ENCODE peak calls at places on chromosome 7, in six cellular contexts. One of them, this sample, is unnamed.

GRCh38 chr7:51304729-51305128 is 11.9 kb downstream of the COBL start:
- DNase-seq in posterior vena cava: no peak
- DNase-seq in hypothalamus: no peak
- DNase-seq in mesendoderm: peak; percentile 73
- DNase-seq in tibial artery: no peak
- DNase-seq in neuronal stem cell: no peak
- DNase-seq in this sample: no peak

GRCh38 chr7:151863386-151864079 is 13.4 kb downstream of the PRKAG2 start:
- DNase-seq in hypothalamus: no peak
- DNase-seq in posterior vena cava: peak; percentile 18
- DNase-seq in mesendoderm: peak; percentile 84
- DNase-seq in tibial artery: no peak
- DNase-seq in neuronal stem cell: no peak
- DNase-seq in this sample: no peak

GRCh38 chr7:877312-878232 is 1.2 kb downstream of the GET4 start:
- DNase-seq in neuronal stem cell: no peak
- DNase-seq in posterior vena cava: no peak
- DNase-seq in mesendoderm: peak; percentile 44
- DNase-seq in hypothalamus: no peak
- DNase-seq in tibial artery: no peak
- DNase-seq in this sample: peak; percentile 89

GRCh38 chr7:135930565-135931423 is 46.4 kb downstream of the MTPN start:
- DNase-seq in mesendoderm: peak; percentile 80
- DNase-seq in tibial artery: no peak
- DNase-seq in hypothalamus: no peak
- DNase-seq in posterior vena cava: no peak
- DNase-seq in neuronal stem cell: no peak
- DNase-seq in this sample: no peak

GRCh38 chr7:155685070-155685790 is 40.8 kb downstream of the RBM33 start:
- DNase-seq in tibial artery: no peak
- DNase-seq in neuronal stem cell: no peak
- DNase-seq in hypothalamus: no peak
- DNase-seq in posterior vena cava: no peak
- DNase-seq in mesendoderm: no peak
- DNase-seq in this sample: no peak

GRCh38 chr7:48088559-48089414 is at the start of gene UPP1:
- DNase-seq in mesendoderm: peak; percentile 97
- DNase-seq in tibial artery: peak; percentile 96
- DNase-seq in posterior vena cava: peak; percentile 98
- DNase-seq in hypothalamus: peak; percentile 76
- DNase-seq in neuronal stem cell: peak; percentile 79
- DNase-seq in this sample: peak; percentile 95

GRCh38 chr7:44108768-44109750 is 4.9 kb downstream of the AEBP1 start:
- DNase-seq in posterior vena cava: peak; percentile 80
- DNase-seq in mesendoderm: no peak
- DNase-seq in hypothalamus: no peak
- DNase-seq in neuronal stem cell: no peak
- DNase-seq in tibial artery: no peak
- DNase-seq in this sample: no peak

GRCh38 chr7:139023076-139023475 is 12.8 kb downstream of the ZC3HAV1L start:
- DNase-seq in posterior vena cava: no peak
- DNase-seq in mesendoderm: no peak
- DNase-seq in tibial artery: no peak
- DNase-seq in hypothalamus: no peak
- DNase-seq in neuronal stem cell: no peak
- DNase-seq in this sample: no peak

GRCh38 chr7:90579181-90579688 is 16.9 kb upstream of the CDK14 start:
- DNase-seq in neuronal stem cell: no peak
- DNase-seq in posterior vena cava: no peak
- DNase-seq in tibial artery: no peak
- DNase-seq in hypothalamus: no peak
- DNase-seq in mesendoderm: peak; percentile 25
- DNase-seq in this sample: no peak

GRCh38 chr7:4136501-4137110 is 545.5 kb upstream of the FOXK1 start:
- DNase-seq in tibial artery: no peak
- DNase-seq in hypothalamus: no peak
- DNase-seq in posterior vena cava: peak; percentile 45
- DNase-seq in mesendoderm: peak; percentile 56
- DNase-seq in neuronal stem cell: no peak
- DNase-seq in this sample: no peak

GRCh38 chr7:2996141-2996540 is 47.5 kb downstream of the CARD11 start:
- DNase-seq in hypothalamus: no peak
- DNase-seq in neuronal stem cell: no peak
- DNase-seq in tibial artery: no peak
- DNase-seq in posterior vena cava: peak; percentile 22
- DNase-seq in mesendoderm: no peak
- DNase-seq in this sample: no peak

GRCh38 chr7:13827716-13828115 is 161.8 kb downstream of the ETV1 start:
- DNase-seq in tibial artery: no peak
- DNase-seq in mesendoderm: no peak
- DNase-seq in hypothalamus: no peak
- DNase-seq in posterior vena cava: no peak
- DNase-seq in neuronal stem cell: no peak
- DNase-seq in this sample: no peak

GRCh38 chr7:98984126-98984525 is 105.8 kb downstream of the TRRAP start:
- DNase-seq in mesendoderm: no peak
- DNase-seq in hypothalamus: no peak
- DNase-seq in tibial artery: no peak
- DNase-seq in posterior vena cava: no peak
- DNase-seq in neuronal stem cell: no peak
- DNase-seq in this sample: no peak

GRCh38 chr7:42479452-42480303 is 242.7 kb upstream of the GLI3 start:
- DNase-seq in neuronal stem cell: no peak
- DNase-seq in mesendoderm: no peak
- DNase-seq in posterior vena cava: no peak
- DNase-seq in hypothalamus: no peak
- DNase-seq in tibial artery: no peak
- DNase-seq in this sample: no peak

GRCh38 chr7:130939285-130940095 is 205.5 kb upstream of the KLF14 start:
- DNase-seq in hypothalamus: no peak
- DNase-seq in tibial artery: no peak
- DNase-seq in neuronal stem cell: no peak
- DNase-seq in posterior vena cava: no peak
- DNase-seq in mesendoderm: no peak
- DNase-seq in this sample: no peak

GRCh38 chr7:117781707-117782106 is 91.5 kb downstream of the CTTNBP2 start:
- DNase-seq in tibial artery: no peak
- DNase-seq in mesendoderm: peak; percentile 75
- DNase-seq in posterior vena cava: no peak
- DNase-seq in hypothalamus: no peak
- DNase-seq in neuronal stem cell: no peak
- DNase-seq in this sample: no peak

GRCh38 chr7:141598408-141598807 is 47.2 kb downstream of the AGK start:
- DNase-seq in mesendoderm: no peak
- DNase-seq in hypothalamus: no peak
- DNase-seq in neuronal stem cell: no peak
- DNase-seq in posterior vena cava: no peak
- DNase-seq in tibial artery: no peak
- DNase-seq in this sample: no peak

GRCh38 chr7:18125536-18125935 is 97.9 kb upstream of the PRPS1L1 start:
- DNase-seq in posterior vena cava: no peak
- DNase-seq in tibial artery: no peak
- DNase-seq in hypothalamus: no peak
- DNase-seq in mesendoderm: no peak
- DNase-seq in neuronal stem cell: no peak
- DNase-seq in this sample: no peak

GRCh38 chr7:108086546-108086945 is 43.6 kb downstream of the LAMB4 start:
- DNase-seq in neuronal stem cell: no peak
- DNase-seq in posterior vena cava: no peak
- DNase-seq in tibial artery: no peak
- DNase-seq in mesendoderm: no peak
- DNase-seq in hypothalamus: no peak
- DNase-seq in this sample: no peak

GRCh38 chr7:140085447-140085846 is 22.7 kb upstream of the PARP12 start:
- DNase-seq in neuronal stem cell: no peak
- DNase-seq in posterior vena cava: no peak
- DNase-seq in tibial artery: no peak
- DNase-seq in hypothalamus: no peak
- DNase-seq in mesendoderm: no peak
- DNase-seq in this sample: no peak

GRCh38 chr7:76302299-76303056 is at the start of gene HSPB1:
- DNase-seq in posterior vena cava: peak; percentile 98
- DNase-seq in neuronal stem cell: peak; percentile 53
- DNase-seq in mesendoderm: peak; percentile 93
- DNase-seq in tibial artery: peak; percentile 97
- DNase-seq in hypothalamus: peak; percentile 70
- DNase-seq in this sample: peak; percentile 99

GRCh38 chr7:11749629-11750028 is 82.4 kb downstream of the THSD7A start:
- DNase-seq in mesendoderm: peak; percentile 4
- DNase-seq in posterior vena cava: no peak
- DNase-seq in neuronal stem cell: no peak
- DNase-seq in tibial artery: no peak
- DNase-seq in hypothalamus: no peak
- DNase-seq in this sample: no peak

GRCh38 chr7:10919923-10920322 is 53.7 kb upstream of the PHF14 start:
- DNase-seq in neuronal stem cell: no peak
- DNase-seq in posterior vena cava: no peak
- DNase-seq in hypothalamus: no peak
- DNase-seq in tibial artery: no peak
- DNase-seq in mesendoderm: no peak
- DNase-seq in this sample: no peak

GRCh38 chr7:118731854-118732253 is 507.4 kb downstream of the ANKRD7 start:
- DNase-seq in hypothalamus: no peak
- DNase-seq in tibial artery: no peak
- DNase-seq in mesendoderm: peak; percentile 77
- DNase-seq in neuronal stem cell: no peak
- DNase-seq in posterior vena cava: no peak
- DNase-seq in this sample: no peak

GRCh38 chr7:604038-604883 is 84.6 kb upstream of the PDGFA start:
- DNase-seq in posterior vena cava: peak; percentile 95
- DNase-seq in hypothalamus: no peak
- DNase-seq in mesendoderm: peak; percentile 78
- DNase-seq in tibial artery: peak; percentile 88
- DNase-seq in neuronal stem cell: no peak
- DNase-seq in this sample: no peak

GRCh38 chr7:18126274-18126673 is 98.6 kb upstream of the PRPS1L1 start:
- DNase-seq in tibial artery: no peak
- DNase-seq in hypothalamus: no peak
- DNase-seq in mesendoderm: no peak
- DNase-seq in neuronal stem cell: no peak
- DNase-seq in posterior vena cava: no peak
- DNase-seq in this sample: no peak

GRCh38 chr7:3254718-3255117 is 46.3 kb upstream of the SDK1 start:
- DNase-seq in neuronal stem cell: no peak
- DNase-seq in posterior vena cava: no peak
- DNase-seq in mesendoderm: no peak
- DNase-seq in hypothalamus: no peak
- DNase-seq in tibial artery: no peak
- DNase-seq in this sample: no peak

GRCh38 chr7:65438593-65438992 is 64.9 kb downstream of the ZNF92 start:
- DNase-seq in neuronal stem cell: no peak
- DNase-seq in posterior vena cava: no peak
- DNase-seq in tibial artery: no peak
- DNase-seq in hypothalamus: no peak
- DNase-seq in mesendoderm: no peak
- DNase-seq in this sample: no peak